ENCODE peak calls at places on chromosomes 3 and 15, in six cellular contexts. C is Right ventricle myocardium superior; P is activated T-cell treated with anti-CD3 and anti-CD28 coated beads, Interleukin-2, amount 50 U/mL, for 1 hour; Q is A549; K is EH; G is NCI-H1436 treated with DMSO at 0.1 percent for 48 hours. D is an unnamed sample.

GRCh38 chr3:188683032-188683491 is 488.7 kb upstream of the TPRG1 start:
- DNase-seq in C (peak), P (no peak), Q (no peak), K (peak), G (no peak), D (peak)

GRCh38 chr3:12692444-12692843 is 28.5 kb upstream of the RAF1 start:
- DNase-seq in C (no peak), P (no peak), Q (no peak), K (no peak), G (no peak), D (no peak)

GRCh38 chr3:15783361-15783969 is 14.3 kb downstream of the ANKRD28 start:
- DNase-seq in C (no peak), P (no peak), Q (no peak), K (peak), G (no peak), D (no peak)

GRCh38 chr3:169264711-169265110 is 398.8 kb downstream of the MECOM start:
- DNase-seq in C (peak), P (no peak), Q (no peak), K (peak), G (no peak), D (no peak)

GRCh38 chr3:12588039-12588673 is 31.3 kb downstream of the MKRN2 start:
- DNase-seq in C (no peak), P (no peak), Q (no peak), K (peak), G (no peak), D (no peak)

GRCh38 chr3:151156618-151157216 is 46.3 kb downstream of the GPR171 start:
- DNase-seq in C (no peak), P (no peak), Q (peak), K (peak), G (no peak), D (peak)

GRCh38 chr3:51340311-51340829 is 44.7 kb upstream of the MANF start:
- DNase-seq in C (no peak), P (no peak), Q (peak), K (peak), G (no peak), D (peak)

GRCh38 chr15:39934415-39935044 is 615 bp downstream of the EIF2AK4 start:
- DNase-seq in C (no peak), P (peak), Q (no peak), K (peak), G (no peak), D (no peak)

GRCh38 chr15:73677146-73677607 is 7.0 kb upstream of the CD276 start:
- DNase-seq in C (peak), P (peak), Q (peak), K (peak), G (peak), D (peak)